ENCODE peak calls at places on chromosomes 4 and X, in nine cellular contexts. V is tibial nerve, I is right lobe of liver, J is upper lobe of left lung, C is breast epithelium, Z is Peyer's patch, Q is A549, R is NB4, U is uterus. S is an unnamed sample.

GRCh38 chrX:12080265-12080664 is 58.0 kb upstream of the FRMPD4 start:
- DNase-seq in Q (peak), C (no peak), R (peak), Z (no peak), U (no peak), V (peak), J (no peak), I (no peak), S (no peak)

GRCh38 chrX:39577976-39578962 is 519.5 kb downstream of the BCOR start:
- DNase-seq in Q (no peak), R (peak), J (no peak), U (peak), I (no peak), V (peak), C (no peak), Z (peak), S (no peak)

GRCh38 chr4:1402021-1402515 is 4.2 kb downstream of the NKX1-1 start:
- DNase-seq in I (peak), Q (no peak), U (peak), C (no peak), V (no peak), Z (no peak), R (no peak), J (no peak), S (no peak)

GRCh38 chrX:14698770-14699169 is 169.4 kb downstream of the GLRA2 start:
- DNase-seq in J (no peak), R (no peak), V (no peak), Q (no peak), I (no peak), C (no peak), U (no peak), Z (no peak), S (no peak)

GRCh38 chrX:119067023-119067739 is 5.6 kb upstream of the CT47C1 start:
- DNase-seq in Z (peak), I (peak), V (peak), C (peak), J (no peak), Q (peak), R (peak), U (peak), S (peak)

GRCh38 chr4:165079476-165079875 is 25.8 kb downstream of the TRIM75 start:
- DNase-seq in J (no peak), U (no peak), R (no peak), Z (peak), C (no peak), V (no peak), I (peak), Q (no peak), S (no peak)

GRCh38 chr4:75285837-75286236 is 228.4 kb downstream of the RCHY1 start:
- DNase-seq in J (no peak), Z (no peak), I (no peak), Q (no peak), U (no peak), C (no peak), R (no peak), V (no peak), S (no peak)

GRCh38 chrX:39757971-39758370 is 339.8 kb downstream of the BCOR start:
- DNase-seq in Q (no peak), Z (no peak), U (no peak), I (no peak), J (no peak), R (no peak), C (no peak), V (no peak), S (no peak)

GRCh38 chr4:94732358-94732698 is 25.4 kb upstream of the BMPR1B start:
- DNase-seq in I (no peak), C (no peak), R (no peak), U (no peak), Z (no peak), Q (no peak), J (no peak), V (no peak), S (no peak)

DNA sequence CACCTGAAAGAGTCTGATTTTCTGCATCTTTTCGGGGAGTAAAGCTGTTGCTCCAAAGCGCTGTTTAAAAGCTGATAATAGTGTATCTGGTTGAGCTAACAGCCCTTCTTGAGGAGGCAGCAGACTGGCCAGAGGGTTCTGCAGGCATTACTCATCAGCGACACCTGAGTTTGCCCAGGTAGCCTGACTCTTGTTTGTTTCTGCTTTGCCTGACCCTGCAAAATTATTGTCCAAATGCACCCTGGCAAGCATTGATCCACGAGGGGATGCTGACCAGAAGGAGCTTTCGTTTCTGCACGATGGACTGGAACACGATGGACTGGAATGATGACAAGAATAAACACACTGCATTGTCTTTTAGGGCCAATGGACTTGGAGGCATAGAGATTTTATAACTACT is 6.2 kb downstream of the CD99 start:
- DNase-seq in J (no peak), Q (no peak), U (no peak), V (no peak), Z (no peak), R (peak), C (no peak), I (no peak), S (peak)
- H3K4me3 ChIP-seq in J (peak), Q (no peak), U (no peak), V (no peak), Z (peak), R (peak), C (peak), I (no peak), S (no peak)

DNA sequence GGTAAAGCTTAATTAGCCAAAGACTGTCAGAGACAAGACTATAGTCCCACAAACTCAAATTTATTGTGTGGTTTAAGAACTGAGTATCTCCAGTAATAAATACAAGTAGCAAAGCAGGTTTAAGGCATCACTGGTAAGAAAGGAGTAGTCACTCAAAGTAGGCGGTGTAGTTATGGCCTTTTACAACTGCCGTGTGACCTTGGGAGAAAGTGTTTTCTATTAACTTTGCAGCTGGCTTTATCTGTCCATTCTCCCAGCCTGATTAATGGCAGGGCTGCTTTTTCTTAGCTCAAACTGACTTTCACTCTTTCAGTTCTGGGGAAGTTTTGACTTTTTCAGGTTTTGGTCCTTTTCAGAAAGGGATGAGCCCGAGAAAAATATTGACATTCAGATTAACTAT is 7.4 kb upstream of the PAK3 start:
- DNase-seq in V (no peak), I (no peak), Q (no peak), Z (no peak), J (no peak), C (no peak), U (no peak), R (no peak), S (no peak)
- TF ChIP-seq CTCF in V (no peak), I (no peak), Q (no peak), Z (no peak), J (no peak), C (no peak), U (no peak), R (no peak), S (no peak)

DNA sequence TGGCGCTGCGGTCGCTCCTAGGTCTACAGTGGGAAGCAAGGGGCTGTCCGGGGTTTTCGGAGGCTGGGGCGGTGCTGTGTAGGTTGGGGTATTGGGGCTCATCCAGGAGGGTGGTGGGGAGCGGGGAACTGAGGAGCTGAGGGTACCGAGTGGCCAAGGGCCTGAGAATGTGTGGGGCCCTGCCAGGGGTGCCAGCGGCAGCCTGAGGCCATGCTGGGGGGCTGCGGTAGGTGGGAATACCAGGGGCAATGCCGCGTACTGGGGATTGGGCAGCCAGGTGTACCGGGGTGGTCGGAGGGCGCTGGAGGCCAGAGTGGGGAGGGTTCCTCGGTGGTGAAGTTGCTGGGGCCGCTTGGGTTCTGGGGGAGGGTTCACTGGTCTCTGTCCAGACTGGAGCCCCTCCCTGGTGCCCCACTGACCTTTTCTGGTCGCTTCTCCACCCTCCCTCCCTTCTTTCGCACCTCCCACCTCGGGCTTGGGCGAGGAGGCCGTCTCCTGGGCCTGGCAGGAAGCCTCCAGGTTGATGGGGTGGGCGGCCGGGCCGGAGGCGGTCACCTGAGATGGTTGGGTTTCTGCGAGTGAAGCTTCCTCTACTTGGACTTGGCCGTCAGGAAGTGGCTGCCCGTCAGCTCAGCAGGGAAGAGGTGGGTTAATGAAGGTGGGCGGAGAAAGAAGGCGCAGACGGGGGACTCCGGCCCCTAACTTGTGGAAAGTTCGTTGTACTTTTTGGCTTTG is 891 bp downstream of the AKAP17A start:
- DNase-seq in R (peak), V (no peak), Q (no peak), I (peak), Z (no peak), C (no peak), U (no peak), J (no peak), S (no peak)
- TF ChIP-seq POLR2A in R (no peak), V (no peak), Q (no peak), I (no peak), Z (no peak), C (no peak), U (no peak), J (no peak), S (no peak)

DNA sequence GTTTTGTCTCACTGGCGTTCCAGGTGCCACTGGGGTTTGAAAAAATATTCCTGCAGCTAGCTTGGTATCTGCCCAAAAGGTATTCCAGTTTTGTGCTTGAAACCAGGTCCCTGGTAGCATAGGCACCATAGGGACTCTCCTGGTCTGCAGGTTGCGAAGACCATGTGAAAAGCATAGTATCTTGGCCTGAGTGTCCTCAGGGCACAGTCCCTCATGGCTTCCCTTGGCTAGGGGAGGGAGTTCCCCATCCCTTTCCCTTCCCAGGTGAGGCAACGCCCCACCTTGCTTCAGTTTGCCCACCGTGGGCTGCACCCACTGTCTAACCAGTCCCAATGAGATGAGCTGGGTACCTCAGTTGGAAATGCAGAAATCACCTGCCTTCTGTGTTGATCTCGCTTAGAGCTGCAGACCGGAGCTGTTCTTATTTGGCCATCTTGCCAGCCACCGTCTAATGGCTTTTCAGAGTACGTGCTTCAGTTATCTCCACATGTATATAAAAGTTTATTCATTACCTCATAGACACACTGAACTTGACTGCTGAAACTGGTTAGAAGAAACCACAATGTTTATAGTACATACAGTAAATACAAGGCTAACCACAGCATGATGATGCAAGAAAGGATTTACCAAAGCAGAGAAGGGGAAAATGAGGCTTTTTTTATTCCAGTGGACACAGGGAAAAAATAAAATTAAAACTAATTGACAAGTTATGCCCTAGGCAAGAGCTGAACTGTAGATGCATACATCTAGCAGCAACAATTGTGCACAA is 10.6 kb downstream of the PBDC1 start:
- DNase-seq in V (no peak), R (peak), U (no peak), J (no peak), Q (no peak), Z (no peak), I (no peak), C (no peak), S (no peak)
- H3K4me3 ChIP-seq in V (no peak), R (no peak), U (no peak), J (no peak), Q (no peak), Z (no peak), I (no peak), C (no peak), S (no peak)

DNA sequence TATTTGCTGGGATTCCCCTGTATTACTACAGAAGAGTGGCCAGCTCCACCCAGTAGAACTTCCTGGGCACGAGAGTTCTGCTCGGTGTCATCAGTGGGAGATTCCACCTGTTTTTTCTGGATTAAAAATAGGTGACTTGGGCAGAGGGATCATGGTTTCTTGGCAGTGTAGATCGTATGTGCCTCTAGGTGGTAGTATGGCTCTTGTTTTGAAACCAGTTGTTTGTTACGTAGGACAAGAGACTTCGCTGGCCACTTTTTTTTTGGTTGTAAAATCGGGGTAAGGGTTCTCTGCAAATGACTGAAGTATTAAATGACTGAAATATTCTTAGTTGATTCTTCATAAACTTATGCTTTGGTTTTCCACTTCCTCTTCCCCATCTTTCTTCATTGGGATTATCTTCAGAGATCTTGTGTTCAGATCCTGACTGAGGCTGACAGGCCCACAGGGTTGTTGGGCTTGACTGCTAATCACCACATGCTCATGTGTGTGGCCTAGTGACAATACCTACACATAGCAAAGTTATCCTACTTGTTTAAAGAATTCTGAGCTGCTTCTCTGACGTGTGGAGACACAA is 43.8 kb upstream of the WDR1 start:
- DNase-seq in Q (no peak), C (no peak), J (no peak), I (no peak), Z (no peak), V (no peak), R (peak), U (no peak), S (no peak)
- TF ChIP-seq CTCF in Q (no peak), C (no peak), J (no peak), I (peak), Z (peak), V (no peak), R (peak), U (no peak), S (no peak)

GRCh38 chr4:25914670-25915358 is 794 bp downstream of the SMIM20 start:
- DNase-seq in U (no peak), J (no peak), C (no peak), Z (no peak), I (no peak), V (no peak), R (no peak), Q (no peak), S (no peak)

GRCh38 chr4:25913056-25913850 is 767 bp upstream of the SMIM20 start:
- DNase-seq in Z (peak), U (peak), C (no peak), J (peak), V (peak), Q (no peak), R (no peak), I (peak), S (peak)

GRCh38 chr4:25911356-25911755 is 2.7 kb upstream of the SMIM20 start:
- DNase-seq in I (no peak), C (no peak), U (no peak), R (no peak), V (no peak), J (no peak), Q (no peak), Z (no peak), S (no peak)

GRCh38 chr4:25915359-25915716 is 1.3 kb downstream of the SMIM20 start:
- DNase-seq in Q (no peak), C (no peak), I (no peak), J (no peak), R (peak), Z (no peak), V (peak), U (peak), S (no peak)

GRCh38 chr4:25913851-25914669 is at the start of gene SMIM20:
- DNase-seq in Q (peak), J (peak), R (peak), Z (peak), C (peak), V (peak), I (peak), U (peak), S (peak)
- TF ChIP-seq POLR2A in Q (peak), J (peak), R (peak), Z (peak), C (peak), V (peak), I (peak), U (no peak), S (no peak)

DNA sequence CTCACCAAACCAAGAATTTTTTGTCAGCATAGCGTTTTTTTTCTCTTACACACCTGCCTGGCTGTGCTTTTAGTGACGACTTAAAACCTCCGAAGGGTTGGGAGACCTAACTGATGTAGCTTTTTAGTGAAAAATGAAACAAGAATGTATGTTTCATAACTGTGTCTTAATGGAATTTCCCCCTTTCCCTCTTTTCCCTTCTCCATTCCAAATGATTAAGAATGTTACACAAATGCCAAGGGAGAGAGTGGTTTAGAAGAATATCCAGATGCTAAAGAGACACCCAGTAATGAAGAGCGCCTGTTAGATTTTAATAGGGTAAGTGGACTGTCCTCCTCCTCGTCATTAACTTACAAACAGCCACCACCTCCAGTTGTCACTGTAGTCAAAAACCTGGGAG is 33.2 kb upstream of the TBC1D14 start:
- DNase-seq in R (no peak), V (no peak), J (no peak), C (no peak), Z (no peak), Q (no peak), U (no peak), I (no peak), S (no peak)
- H3K4me3 ChIP-seq in R (no peak), V (no peak), J (no peak), C (no peak), Z (no peak), Q (no peak), U (no peak), I (no peak), S (no peak)

GRCh38 chr4:5018096-5018495 is 1.2 kb downstream of the CYTL1 start:
- DNase-seq in U (no peak), Z (no peak), V (no peak), C (no peak), Q (no peak), R (peak), I (no peak), J (no peak), S (no peak)
- TF ChIP-seq CTCF in U (no peak), Z (no peak), V (no peak), C (no peak), Q (no peak), R (peak), I (no peak), J (no peak), S (no peak)

GRCh38 chrX:57121162-57121741 is at the start of gene SPIN2B:
- DNase-seq in I (peak), Q (peak), R (peak), C (peak), Z (peak), U (peak), J (peak), V (peak), S (peak)
- TF ChIP-seq POLR2A in I (peak), Q (peak), R (peak), C (no peak), Z (peak), U (peak), J (peak), V (no peak), S (no peak)

DNA sequence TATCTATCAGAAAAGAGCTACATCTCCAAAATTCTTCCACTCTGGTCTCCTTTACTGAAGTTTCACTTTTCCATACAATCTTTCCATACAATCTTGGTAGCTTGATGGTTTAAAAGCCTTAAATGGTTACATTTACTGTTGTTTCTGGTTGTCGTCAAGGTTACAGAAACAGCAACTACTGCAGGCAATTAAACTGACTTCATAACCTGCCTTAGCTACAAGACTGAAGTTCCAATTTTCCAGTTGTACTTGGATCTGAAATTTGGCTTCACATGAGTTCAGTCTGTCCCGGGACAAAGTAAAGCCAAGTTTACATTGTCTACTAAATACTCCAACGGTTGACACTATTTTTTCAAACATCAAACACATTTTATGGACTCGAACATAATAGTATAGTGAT is 326.4 kb downstream of the ANKRD50 start:
- DNase-seq in Q (no peak), C (no peak), R (no peak), J (no peak), Z (no peak), I (no peak), U (no peak), V (no peak), S (no peak)
- H3K4me3 ChIP-seq in Q (no peak), C (no peak), R (no peak), J (no peak), Z (no peak), I (no peak), U (no peak), V (no peak), S (no peak)